ENCODE peak calls at places on chromosomes 2 and 18, in nine cellular contexts. One of them, this sample, is unnamed.

GRCh38 chr2:236971131-236971850 is 114.4 kb upstream of the COPS8 start:
- DNase-seq in GM13976: no peak
- DNase-seq in fibroblast of pulmonary artery: no peak
- DNase-seq in BJ: no peak
- DNase-seq in activated T-helper 1 cell treated with Interleukin-2 at 50 U/mL for 16 hours: no peak
- DNase-seq in hepatic stellate cell: no peak
- DNase-seq in AG09309: no peak
- DNase-seq in HT-29: no peak
- DNase-seq in GM23338: no peak
- DNase-seq in this sample: no peak

GRCh38 chr18:8381801-8382459 is 227.3 kb upstream of the RAB12 start:
- DNase-seq in GM13976: no peak
- DNase-seq in fibroblast of pulmonary artery: peak
- DNase-seq in BJ: no peak
- DNase-seq in activated T-helper 1 cell treated with Interleukin-2 at 50 U/mL for 16 hours: no peak
- DNase-seq in hepatic stellate cell: no peak
- DNase-seq in AG09309: peak
- DNase-seq in HT-29: no peak
- DNase-seq in GM23338: no peak
- DNase-seq in this sample: no peak

GRCh38 chr2:43418673-43419072 is 177.2 kb downstream of the THADA start:
- DNase-seq in GM13976: no peak
- DNase-seq in fibroblast of pulmonary artery: no peak
- DNase-seq in BJ: no peak
- DNase-seq in activated T-helper 1 cell treated with Interleukin-2 at 50 U/mL for 16 hours: no peak
- DNase-seq in hepatic stellate cell: no peak
- DNase-seq in AG09309: no peak
- DNase-seq in HT-29: no peak
- DNase-seq in GM23338: no peak
- DNase-seq in this sample: no peak

GRCh38 chr2:233972941-233973575 is 55.9 kb downstream of the TRPM8 start:
- DNase-seq in GM13976: no peak
- DNase-seq in fibroblast of pulmonary artery: no peak
- DNase-seq in BJ: no peak
- DNase-seq in activated T-helper 1 cell treated with Interleukin-2 at 50 U/mL for 16 hours: no peak
- DNase-seq in hepatic stellate cell: no peak
- DNase-seq in AG09309: no peak
- DNase-seq in HT-29: peak
- DNase-seq in GM23338: no peak
- DNase-seq in this sample: no peak

GRCh38 chr2:7516447-7517121 is 599.4 kb downstream of the RNF144A start:
- DNase-seq in GM13976: no peak
- DNase-seq in fibroblast of pulmonary artery: no peak
- DNase-seq in BJ: peak
- DNase-seq in activated T-helper 1 cell treated with Interleukin-2 at 50 U/mL for 16 hours: no peak
- DNase-seq in hepatic stellate cell: no peak
- DNase-seq in AG09309: peak
- DNase-seq in HT-29: no peak
- DNase-seq in GM23338: no peak
- DNase-seq in this sample: no peak

GRCh38 chr18:79397830-79398761 is 2.4 kb downstream of the NFATC1 start:
- DNase-seq in GM13976: no peak
- DNase-seq in fibroblast of pulmonary artery: no peak
- DNase-seq in BJ: no peak
- DNase-seq in activated T-helper 1 cell treated with Interleukin-2 at 50 U/mL for 16 hours: no peak
- DNase-seq in hepatic stellate cell: no peak
- DNase-seq in AG09309: no peak
- DNase-seq in HT-29: no peak
- DNase-seq in GM23338: no peak
- DNase-seq in this sample: no peak

GRCh38 chr2:73418343-73418742 is 32.7 kb downstream of the ALMS1 start:
- DNase-seq in GM13976: no peak
- DNase-seq in fibroblast of pulmonary artery: peak
- DNase-seq in BJ: peak
- DNase-seq in activated T-helper 1 cell treated with Interleukin-2 at 50 U/mL for 16 hours: no peak
- DNase-seq in hepatic stellate cell: peak
- DNase-seq in AG09309: peak
- DNase-seq in HT-29: no peak
- DNase-seq in GM23338: peak
- DNase-seq in this sample: no peak

GRCh38 chr18:32138332-32138731 is 46.7 kb downstream of the RNF138 start:
- DNase-seq in GM13976: no peak
- DNase-seq in fibroblast of pulmonary artery: no peak
- DNase-seq in BJ: no peak
- DNase-seq in activated T-helper 1 cell treated with Interleukin-2 at 50 U/mL for 16 hours: no peak
- DNase-seq in hepatic stellate cell: no peak
- DNase-seq in AG09309: no peak
- DNase-seq in HT-29: no peak
- DNase-seq in GM23338: no peak
- DNase-seq in this sample: no peak

GRCh38 chr2:153819501-153819900 is 52.2 kb upstream of the GALNT13 start:
- DNase-seq in GM13976: no peak
- DNase-seq in fibroblast of pulmonary artery: no peak
- DNase-seq in BJ: no peak
- DNase-seq in activated T-helper 1 cell treated with Interleukin-2 at 50 U/mL for 16 hours: no peak
- DNase-seq in hepatic stellate cell: no peak
- DNase-seq in AG09309: no peak
- DNase-seq in HT-29: peak
- DNase-seq in GM23338: peak
- DNase-seq in this sample: no peak

GRCh38 chr18:43277164-43277600 is at the start of gene SYT4:
- DNase-seq in GM13976: no peak
- DNase-seq in fibroblast of pulmonary artery: peak
- DNase-seq in BJ: no peak
- DNase-seq in activated T-helper 1 cell treated with Interleukin-2 at 50 U/mL for 16 hours: no peak
- DNase-seq in hepatic stellate cell: peak
- DNase-seq in AG09309: peak
- DNase-seq in HT-29: no peak
- DNase-seq in GM23338: peak
- DNase-seq in this sample: no peak

GRCh38 chr2:58186501-58186900 is 54.6 kb downstream of the FANCL start:
- DNase-seq in GM13976: no peak
- DNase-seq in fibroblast of pulmonary artery: no peak
- DNase-seq in BJ: no peak
- DNase-seq in activated T-helper 1 cell treated with Interleukin-2 at 50 U/mL for 16 hours: no peak
- DNase-seq in hepatic stellate cell: no peak
- DNase-seq in AG09309: no peak
- DNase-seq in HT-29: no peak
- DNase-seq in GM23338: no peak
- DNase-seq in this sample: no peak

GRCh38 chr2:60433021-60433596 is 120.3 kb downstream of the BCL11A start:
- DNase-seq in GM13976: no peak
- DNase-seq in fibroblast of pulmonary artery: no peak
- DNase-seq in BJ: no peak
- DNase-seq in activated T-helper 1 cell treated with Interleukin-2 at 50 U/mL for 16 hours: no peak
- DNase-seq in hepatic stellate cell: no peak
- DNase-seq in AG09309: no peak
- DNase-seq in HT-29: no peak
- DNase-seq in GM23338: no peak
- DNase-seq in this sample: no peak

GRCh38 chr2:63851912-63852311 is 10.2 kb downstream of the UGP2 start:
- DNase-seq in GM13976: no peak
- DNase-seq in fibroblast of pulmonary artery: no peak
- DNase-seq in BJ: no peak
- DNase-seq in activated T-helper 1 cell treated with Interleukin-2 at 50 U/mL for 16 hours: no peak
- DNase-seq in hepatic stellate cell: no peak
- DNase-seq in AG09309: no peak
- DNase-seq in HT-29: no peak
- DNase-seq in GM23338: no peak
- DNase-seq in this sample: no peak

GRCh38 chr2:23419171-23420090 is 34.5 kb downstream of the KLHL29 start:
- DNase-seq in GM13976: no peak
- DNase-seq in fibroblast of pulmonary artery: no peak
- DNase-seq in BJ: no peak
- DNase-seq in activated T-helper 1 cell treated with Interleukin-2 at 50 U/mL for 16 hours: no peak
- DNase-seq in hepatic stellate cell: no peak
- DNase-seq in AG09309: no peak
- DNase-seq in HT-29: no peak
- DNase-seq in GM23338: no peak
- DNase-seq in this sample: no peak

GRCh38 chr18:34807106-34807796 is 97.2 kb downstream of the DTNA start:
- DNase-seq in GM13976: no peak
- DNase-seq in fibroblast of pulmonary artery: no peak
- DNase-seq in BJ: no peak
- DNase-seq in activated T-helper 1 cell treated with Interleukin-2 at 50 U/mL for 16 hours: no peak
- DNase-seq in hepatic stellate cell: no peak
- DNase-seq in AG09309: no peak
- DNase-seq in HT-29: peak
- DNase-seq in GM23338: peak
- DNase-seq in this sample: no peak

GRCh38 chr2:9099341-9099751 is 95.9 kb upstream of the MBOAT2 start:
- DNase-seq in GM13976: peak
- DNase-seq in fibroblast of pulmonary artery: no peak
- DNase-seq in BJ: no peak
- DNase-seq in activated T-helper 1 cell treated with Interleukin-2 at 50 U/mL for 16 hours: no peak
- DNase-seq in hepatic stellate cell: peak
- DNase-seq in AG09309: peak
- DNase-seq in HT-29: no peak
- DNase-seq in GM23338: no peak
- DNase-seq in this sample: no peak

GRCh38 chr2:74935883-74936483 is 22.5 kb upstream of the POLE4 start:
- DNase-seq in GM13976: no peak
- DNase-seq in fibroblast of pulmonary artery: no peak
- DNase-seq in BJ: no peak
- DNase-seq in activated T-helper 1 cell treated with Interleukin-2 at 50 U/mL for 16 hours: no peak
- DNase-seq in hepatic stellate cell: no peak
- DNase-seq in AG09309: no peak
- DNase-seq in HT-29: no peak
- DNase-seq in GM23338: no peak
- DNase-seq in this sample: no peak

GRCh38 chr18:49814147-49814499 is 790 bp upstream of the ACAA2 start:
- DNase-seq in GM13976: peak
- DNase-seq in fibroblast of pulmonary artery: peak
- DNase-seq in BJ: no peak
- DNase-seq in activated T-helper 1 cell treated with Interleukin-2 at 50 U/mL for 16 hours: no peak
- DNase-seq in hepatic stellate cell: peak
- DNase-seq in AG09309: no peak
- DNase-seq in HT-29: no peak
- DNase-seq in GM23338: peak
- DNase-seq in this sample: no peak

GRCh38 chr2:228094377-228094921 is 87.0 kb downstream of the SPHKAP start:
- DNase-seq in GM13976: no peak
- DNase-seq in fibroblast of pulmonary artery: no peak
- DNase-seq in BJ: peak
- DNase-seq in activated T-helper 1 cell treated with Interleukin-2 at 50 U/mL for 16 hours: no peak
- DNase-seq in hepatic stellate cell: no peak
- DNase-seq in AG09309: no peak
- DNase-seq in HT-29: no peak
- DNase-seq in GM23338: no peak
- DNase-seq in this sample: no peak

GRCh38 chr2:202941771-202942170 is 29.7 kb downstream of the CARF start:
- DNase-seq in GM13976: no peak
- DNase-seq in fibroblast of pulmonary artery: peak
- DNase-seq in BJ: no peak
- DNase-seq in activated T-helper 1 cell treated with Interleukin-2 at 50 U/mL for 16 hours: no peak
- DNase-seq in hepatic stellate cell: no peak
- DNase-seq in AG09309: no peak
- DNase-seq in HT-29: no peak
- DNase-seq in GM23338: no peak
- DNase-seq in this sample: no peak

GRCh38 chr2:170300993-170301392 is 123.0 kb downstream of the MYO3B start:
- DNase-seq in GM13976: no peak
- DNase-seq in fibroblast of pulmonary artery: no peak
- DNase-seq in BJ: no peak
- DNase-seq in activated T-helper 1 cell treated with Interleukin-2 at 50 U/mL for 16 hours: no peak
- DNase-seq in hepatic stellate cell: no peak
- DNase-seq in AG09309: no peak
- DNase-seq in HT-29: no peak
- DNase-seq in GM23338: no peak
- DNase-seq in this sample: no peak

GRCh38 chr2:10232096-10232815 is 70.4 kb upstream of the HPCAL1 start:
- DNase-seq in GM13976: no peak
- DNase-seq in fibroblast of pulmonary artery: no peak
- DNase-seq in BJ: no peak
- DNase-seq in activated T-helper 1 cell treated with Interleukin-2 at 50 U/mL for 16 hours: no peak
- DNase-seq in hepatic stellate cell: no peak
- DNase-seq in AG09309: no peak
- DNase-seq in HT-29: no peak
- DNase-seq in GM23338: no peak
- DNase-seq in this sample: no peak

GRCh38 chr2:9964334-9964980 is 13.0 kb downstream of the GRHL1 start:
- DNase-seq in GM13976: no peak
- DNase-seq in fibroblast of pulmonary artery: no peak
- DNase-seq in BJ: no peak
- DNase-seq in activated T-helper 1 cell treated with Interleukin-2 at 50 U/mL for 16 hours: no peak
- DNase-seq in hepatic stellate cell: no peak
- DNase-seq in AG09309: no peak
- DNase-seq in HT-29: no peak
- DNase-seq in GM23338: no peak
- DNase-seq in this sample: no peak

GRCh38 chr2:128799736-128800135 is 481.1 kb upstream of the HS6ST1 start:
- DNase-seq in GM13976: no peak
- DNase-seq in fibroblast of pulmonary artery: no peak
- DNase-seq in BJ: no peak
- DNase-seq in activated T-helper 1 cell treated with Interleukin-2 at 50 U/mL for 16 hours: no peak
- DNase-seq in hepatic stellate cell: no peak
- DNase-seq in AG09309: no peak
- DNase-seq in HT-29: no peak
- DNase-seq in GM23338: no peak
- DNase-seq in this sample: no peak

GRCh38 chr18:10490401-10491289 is 35.2 kb upstream of the NAPG start:
- DNase-seq in GM13976: peak
- DNase-seq in fibroblast of pulmonary artery: no peak
- DNase-seq in BJ: no peak
- DNase-seq in activated T-helper 1 cell treated with Interleukin-2 at 50 U/mL for 16 hours: peak
- DNase-seq in hepatic stellate cell: no peak
- DNase-seq in AG09309: no peak
- DNase-seq in HT-29: peak
- DNase-seq in GM23338: peak
- DNase-seq in this sample: peak

GRCh38 chr2:159557437-159558034 is 58.8 kb downstream of the BAZ2B start:
- DNase-seq in GM13976: no peak
- DNase-seq in fibroblast of pulmonary artery: no peak
- DNase-seq in BJ: no peak
- DNase-seq in activated T-helper 1 cell treated with Interleukin-2 at 50 U/mL for 16 hours: no peak
- DNase-seq in hepatic stellate cell: no peak
- DNase-seq in AG09309: no peak
- DNase-seq in HT-29: peak
- DNase-seq in GM23338: peak
- DNase-seq in this sample: peak

GRCh38 chr2:229344151-229344551 is 73.1 kb upstream of the PID1 start:
- DNase-seq in GM13976: no peak
- DNase-seq in fibroblast of pulmonary artery: no peak
- DNase-seq in BJ: peak
- DNase-seq in activated T-helper 1 cell treated with Interleukin-2 at 50 U/mL for 16 hours: no peak
- DNase-seq in hepatic stellate cell: no peak
- DNase-seq in AG09309: peak
- DNase-seq in HT-29: no peak
- DNase-seq in GM23338: no peak
- DNase-seq in this sample: no peak

GRCh38 chr2:234098675-234099195 is 48.2 kb downstream of the SPP2 start:
- DNase-seq in GM13976: no peak
- DNase-seq in fibroblast of pulmonary artery: no peak
- DNase-seq in BJ: no peak
- DNase-seq in activated T-helper 1 cell treated with Interleukin-2 at 50 U/mL for 16 hours: no peak
- DNase-seq in hepatic stellate cell: no peak
- DNase-seq in AG09309: no peak
- DNase-seq in HT-29: no peak
- DNase-seq in GM23338: no peak
- DNase-seq in this sample: no peak

GRCh38 chr18:57813245-57813644 is 10.1 kb upstream of the ATP8B1 start:
- DNase-seq in GM13976: no peak
- DNase-seq in fibroblast of pulmonary artery: peak
- DNase-seq in BJ: peak
- DNase-seq in activated T-helper 1 cell treated with Interleukin-2 at 50 U/mL for 16 hours: no peak
- DNase-seq in hepatic stellate cell: peak
- DNase-seq in AG09309: peak
- DNase-seq in HT-29: no peak
- DNase-seq in GM23338: no peak
- DNase-seq in this sample: no peak

GRCh38 chr2:45782436-45782835 is 131.0 kb downstream of the PRKCE start:
- DNase-seq in GM13976: no peak
- DNase-seq in fibroblast of pulmonary artery: no peak
- DNase-seq in BJ: no peak
- DNase-seq in activated T-helper 1 cell treated with Interleukin-2 at 50 U/mL for 16 hours: no peak
- DNase-seq in hepatic stellate cell: no peak
- DNase-seq in AG09309: no peak
- DNase-seq in HT-29: no peak
- DNase-seq in GM23338: no peak
- DNase-seq in this sample: no peak

GRCh38 chr18:48531082-48531403 is 7.8 kb upstream of the CTIF start:
- DNase-seq in GM13976: no peak
- DNase-seq in fibroblast of pulmonary artery: no peak
- DNase-seq in BJ: no peak
- DNase-seq in activated T-helper 1 cell treated with Interleukin-2 at 50 U/mL for 16 hours: no peak
- DNase-seq in hepatic stellate cell: no peak
- DNase-seq in AG09309: no peak
- DNase-seq in HT-29: no peak
- DNase-seq in GM23338: no peak
- DNase-seq in this sample: no peak

This sample was measured in CD4-positive, CD25-positive, alpha-beta regulatory T cell.